ENCODE peak calls at places on chromosomes 11 and 22, in eight cellular contexts. R is tibial artery, V is adrenal gland, D is stomach, Q is H9, I is RWPE1, X is ovary, Y is WTC11. P is an unnamed sample.

GRCh38 chr11:76694664-76695063 is 24.1 kb upstream of the LRRC32 start:
- DNase-seq in R (no peak), V (no peak), D (no peak), Q (no peak), I (no peak), X (no peak), Y (no peak), P (no peak)

GRCh38 chr11:133228406-133229330 is 303.6 kb downstream of the OPCML start:
- DNase-seq in R (no peak), V (no peak), D (peak; percentile 29), Q (peak; percentile 88), I (no peak), X (no peak), Y (peak; percentile 82), P (no peak)

GRCh38 chr11:1160231-1161101 is 2.7 kb downstream of the MUC5AC start:
- DNase-seq in R (peak; percentile 59), V (no peak), D (peak; percentile 26), Q (no peak), I (no peak), X (no peak), Y (no peak), P (no peak)

GRCh38 chr22:48496987-48497650 is 1330.6 kb downstream of the BRD1 start:
- DNase-seq in R (no peak), V (no peak), D (no peak), Q (peak; percentile 78), I (no peak), X (no peak), Y (peak; percentile 55), P (no peak)

GRCh38 chr22:30212996-30213441 is 33.5 kb downstream of the LIF start:
- DNase-seq in R (no peak), V (no peak), D (no peak), Q (no peak), I (no peak), X (no peak), Y (no peak), P (no peak)

GRCh38 chr11:83280256-83280655 is 5.9 kb downstream of the CCDC90B start:
- DNase-seq in R (no peak), V (no peak), D (no peak), Q (no peak), I (no peak), X (no peak), Y (no peak), P (no peak)

GRCh38 chr11:79078999-79079398 is 361.8 kb downstream of the TENM4 start:
- DNase-seq in R (no peak), V (no peak), D (no peak), Q (no peak), I (no peak), X (no peak), Y (no peak), P (no peak)

GRCh38 chr11:37468344-37468743 is 870.3 kb upstream of the RAG2 start:
- DNase-seq in R (no peak), V (no peak), D (no peak), Q (no peak), I (no peak), X (no peak), Y (no peak), P (no peak)

GRCh38 chr22:27303718-27304117 is 497.8 kb downstream of the MN1 start:
- DNase-seq in R (no peak), V (no peak), D (no peak), Q (no peak), I (no peak), X (no peak), Y (no peak), P (no peak)

GRCh38 chr11:7571640-7572000 is 57.8 kb downstream of the PPFIBP2 start:
- DNase-seq in R (peak; percentile 82), V (peak; percentile 77), D (peak; percentile 79), Q (peak; percentile 85), I (peak; percentile 71), X (peak; percentile 81), Y (peak; percentile 86), P (peak; percentile 88)

GRCh38 chr22:50622723-50623327 is 5.1 kb downstream of the ARSA start:
- DNase-seq in R (no peak), V (no peak), D (peak; percentile 92), Q (peak; percentile 41), I (no peak), X (no peak), Y (no peak), P (no peak)

GRCh38 chr22:24433868-24434471 is 6.6 kb downstream of the ADORA2A start:
- DNase-seq in R (peak; percentile 63), V (peak; percentile 56), D (no peak), Q (no peak), I (no peak), X (no peak), Y (no peak), P (no peak)

GRCh38 chr22:46162771-46163170 is 12.4 kb downstream of the PPARA start:
- DNase-seq in R (no peak), V (no peak), D (peak; percentile 68), Q (no peak), I (no peak), X (peak; percentile 15), Y (no peak), P (no peak)

GRCh38 chr11:128189823-128190222 is 397.5 kb downstream of the ETS1 start:
- DNase-seq in R (no peak), V (no peak), D (no peak), Q (no peak), I (no peak), X (no peak), Y (no peak), P (no peak)

GRCh38 chr11:66867425-66868040 is 10.7 kb downstream of the LRFN4 start:
- DNase-seq in R (no peak), V (no peak), D (no peak), Q (no peak), I (no peak), X (no peak), Y (no peak), P (no peak)

GRCh38 chr11:131449391-131450019 is 79.1 kb downstream of the NTM start:
- DNase-seq in R (no peak), V (no peak), D (no peak), Q (no peak), I (no peak), X (no peak), Y (no peak), P (no peak)

GRCh38 chr11:27171391-27171790 is 130.8 kb downstream of the BBOX1 start:
- DNase-seq in R (no peak), V (no peak), D (no peak), Q (no peak), I (no peak), X (no peak), Y (no peak), P (no peak)

GRCh38 chr11:25734592-25735211 is 597.2 kb upstream of the ANO3 start:
- DNase-seq in R (no peak), V (no peak), D (no peak), Q (no peak), I (peak; percentile 21), X (no peak), Y (no peak), P (no peak)

GRCh38 chr11:25737071-25737675 is 594.8 kb upstream of the ANO3 start:
- DNase-seq in R (no peak), V (no peak), D (no peak), Q (no peak), I (no peak), X (no peak), Y (no peak), P (no peak)

GRCh38 chr11:25733777-25734176 is 598.2 kb upstream of the ANO3 start:
- DNase-seq in R (no peak), V (no peak), D (no peak), Q (no peak), I (no peak), X (no peak), Y (no peak), P (no peak)
- TF ChIP-seq CTCF in R (no peak), V (no peak), D (no peak), Q (peak; percentile 53), I (no peak), X (no peak), Y (no peak), P (peak; percentile 46)

GRCh38 chr22:37973271-37974170 is 10.8 kb downstream of the SOX10 start:
- DNase-seq in R (no peak), V (no peak), D (no peak), Q (no peak), I (no peak), X (no peak), Y (no peak), P (no peak)
- TF ChIP-seq CTCF in R (no peak), V (no peak), D (no peak), Q (no peak), I (no peak), X (no peak), Y (no peak), P (no peak)

DNA sequence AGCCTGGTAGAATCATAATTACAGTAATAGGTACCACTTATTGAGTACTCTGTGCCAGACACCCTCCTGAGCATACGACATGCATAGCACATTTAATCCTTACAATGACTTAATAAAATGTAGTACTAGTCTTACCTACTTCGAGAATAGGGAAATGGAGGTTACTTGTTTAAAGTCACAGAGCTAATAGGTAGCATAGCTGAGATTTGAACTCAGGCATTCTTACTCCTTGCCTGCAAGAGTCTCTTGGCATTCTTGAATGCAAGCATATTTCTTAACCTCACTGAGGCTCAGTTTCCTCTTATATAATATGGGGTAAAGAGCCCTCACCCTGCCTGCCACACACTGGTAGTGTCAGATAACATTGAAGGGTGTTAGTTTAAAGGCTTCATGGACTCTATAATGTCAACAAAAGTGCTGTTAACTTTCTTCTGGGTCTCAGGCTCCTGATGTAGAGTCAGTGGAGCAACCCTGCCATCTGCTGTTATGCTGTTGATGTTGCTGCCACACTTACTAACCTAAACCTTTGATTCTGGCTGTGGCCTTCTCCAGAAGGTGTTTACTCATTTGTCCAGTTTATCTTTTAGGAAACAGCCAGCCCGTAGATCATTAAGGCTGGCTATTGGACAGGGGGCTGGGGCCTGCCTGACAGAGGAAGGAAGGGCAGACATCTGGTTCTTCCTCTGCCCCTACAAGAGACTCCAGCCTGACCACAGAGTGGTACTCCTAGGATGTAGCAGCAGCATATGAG is 18.9 kb downstream of the LIMK2 start:
- DNase-seq in R (no peak), V (peak; percentile 56), D (peak; percentile 68), Q (no peak), I (no peak), X (peak; percentile 51), Y (no peak), P (no peak)
- TF ChIP-seq CTCF in R (peak; percentile 72), V (peak; percentile 49), D (peak; percentile 64), Q (peak; percentile 53), I (no peak), X (peak; percentile 72), Y (no peak), P (peak; percentile 85)

GRCh38 chr11:63907808-63908530 is 9.0 kb downstream of the RCOR2 start:
- DNase-seq in R (no peak), V (no peak), D (no peak), Q (peak; percentile 79), I (no peak), X (no peak), Y (peak; percentile 62), P (no peak)

GRCh38 chr11:63905179-63905578 is 11.8 kb downstream of the RCOR2 start:
- DNase-seq in R (peak; percentile 69), V (no peak), D (no peak), Q (no peak), I (no peak), X (no peak), Y (no peak), P (no peak)

GRCh38 chr11:63907063-63907462 is 9.9 kb downstream of the RCOR2 start:
- DNase-seq in R (no peak), V (no peak), D (no peak), Q (no peak), I (no peak), X (no peak), Y (no peak), P (no peak)

GRCh38 chr11:63906087-63906486 is 10.9 kb downstream of the RCOR2 start:
- DNase-seq in R (no peak), V (no peak), D (no peak), Q (no peak), I (no peak), X (no peak), Y (no peak), P (no peak)

GRCh38 chr11:63906585-63906984 is 10.4 kb downstream of the RCOR2 start:
- DNase-seq in R (no peak), V (no peak), D (peak; percentile 37), Q (no peak), I (no peak), X (no peak), Y (peak; percentile 62), P (no peak)
- TF ChIP-seq CTCF in R (no peak), V (no peak), D (peak; percentile 6), Q (peak; percentile 59), I (no peak), X (no peak), Y (peak; percentile 35), P (peak; percentile 51)